ENCODE peak calls at places on chromosome 4, in six cellular contexts. N is heart left ventricle, C is ascending aorta, W is thoracic aorta, J is left lung, F is tibial artery. L is an unnamed sample.

GRCh38 chr4:185054257-185054656 is 36.0 kb downstream of the HELT start:
- DNase-seq in J (no peak), C (no peak), N (no peak), W (no peak), F (no peak), L (no peak)

GRCh38 chr4:144449623-144450022 is 196.3 kb upstream of the HHIP start:
- DNase-seq in F (peak; percentile 59), J (no peak), N (no peak), W (no peak), C (no peak), L (no peak)

GRCh38 chr4:2250003-2250763 is 8.3 kb upstream of the HAUS3 start:
- DNase-seq in F (peak; percentile 8), C (peak; percentile 4), W (no peak), J (no peak), N (peak; percentile 55), L (no peak)

GRCh38 chr4:95956094-95956493 is 116.2 kb downstream of the PDHA2 start:
- DNase-seq in W (no peak), F (no peak), J (no peak), C (no peak), N (no peak), L (no peak)

GRCh38 chr4:95360911-95361695 is 187.7 kb downstream of the UNC5C start:
- DNase-seq in C (no peak), F (no peak), N (no peak), J (no peak), W (no peak), L (no peak)

GRCh38 chr4:137463377-137464003 is 68.8 kb downstream of the PCDH18 start:
- DNase-seq in F (no peak), W (no peak), N (no peak), C (no peak), J (no peak), L (no peak)

GRCh38 chr4:8910100-8910821 is 38.6 kb upstream of the HMX1 start:
- DNase-seq in J (no peak), N (no peak), C (no peak), W (no peak), F (peak; percentile 12), L (peak; percentile 3)

GRCh38 chr4:111214371-111214770 is 591.5 kb upstream of the PITX2 start:
- DNase-seq in J (no peak), C (no peak), W (no peak), F (no peak), N (no peak), L (no peak)

GRCh38 chr4:15653864-15654391 is 1.2 kb downstream of the FBXL5 start:
- DNase-seq in W (no peak), F (no peak), C (no peak), N (no peak), J (no peak), L (no peak)

GRCh38 chr4:184383497-184384055 is 90.8 kb downstream of the IRF2 start:
- DNase-seq in C (no peak), F (peak; percentile 71), W (no peak), N (no peak), J (no peak), L (no peak)

GRCh38 chr4:141153751-141154510 is 20.7 kb upstream of the RNF150 start:
- DNase-seq in F (no peak), N (no peak), W (no peak), J (no peak), C (no peak), L (no peak)

GRCh38 chr4:84877051-84877833 is 89.2 kb downstream of the WDFY3 start:
- DNase-seq in W (no peak), C (no peak), N (no peak), J (no peak), F (no peak), L (no peak)

GRCh38 chr4:80173387-80173786 is 23.9 kb upstream of the PRDM8 start:
- DNase-seq in W (no peak), F (no peak), J (no peak), N (no peak), C (no peak), L (no peak)

GRCh38 chr4:23333946-23334878 is 555.6 kb downstream of the PPARGC1A start:
- DNase-seq in N (no peak), C (no peak), W (no peak), J (no peak), F (no peak), L (no peak)

GRCh38 chr4:1604706-1605205 is 79.4 kb downstream of the FAM53A start:
- DNase-seq in W (no peak), N (peak; percentile 52), C (no peak), F (no peak), J (no peak), L (peak; percentile 30)

GRCh38 chr4:170022211-170022610 is 4.0 kb downstream of the MFAP3L start:
- DNase-seq in J (no peak), N (no peak), W (no peak), F (no peak), C (no peak), L (no peak)

GRCh38 chr4:152936446-152937279 is 540 bp downstream of the FHDC1 start:
- DNase-seq in F (no peak), J (peak; percentile 36), W (no peak), N (peak; percentile 62), C (no peak), L (peak; percentile 85)

GRCh38 chr4:37879365-37879764 is 11.5 kb upstream of the TBC1D1 start:
- DNase-seq in F (no peak), J (no peak), N (no peak), C (no peak), W (no peak), L (no peak)

GRCh38 chr4:48340276-48340904 is 939 bp upstream of the SLAIN2 start:
- DNase-seq in W (no peak), J (no peak), F (no peak), N (no peak), C (no peak), L (no peak)

GRCh38 chr4:8201341-8201781 is 2.3 kb downstream of the SH3TC1 start:
- DNase-seq in J (no peak), F (no peak), W (no peak), N (no peak), C (no peak), L (no peak)

GRCh38 chr4:1039493-1040343 is 28.3 kb downstream of the FGFRL1 start:
- DNase-seq in F (peak; percentile 57), W (no peak), C (no peak), J (peak; percentile 65), N (no peak), L (peak; percentile 64)

GRCh38 chr4:119490335-119490734 is 138.3 kb downstream of the PDE5A start:
- DNase-seq in N (no peak), J (no peak), W (no peak), C (no peak), F (no peak), L (no peak)

GRCh38 chr4:140943887-140944515 is 187.8 kb upstream of the TBC1D9 start:
- DNase-seq in C (no peak), N (no peak), F (no peak), J (no peak), W (no peak), L (no peak)

GRCh38 chr4:122666527-122667245 is 45.8 kb upstream of the IL21 start:
- DNase-seq in W (no peak), N (no peak), F (no peak), C (no peak), J (no peak), L (no peak)

GRCh38 chr4:187139116-187139515 is 415.5 kb upstream of the FAT1 start:
- DNase-seq in N (no peak), C (no peak), J (no peak), W (no peak), F (no peak), L (no peak)

GRCh38 chr4:110850461-110851447 is 227.9 kb upstream of the PITX2 start:
- DNase-seq in J (no peak), C (no peak), N (no peak), F (no peak), W (no peak), L (no peak)

GRCh38 chr4:24583451-24584174 is 741 bp downstream of the DHX15 start:
- DNase-seq in N (peak; percentile 75), F (peak; percentile 48), J (peak; percentile 56), W (peak; percentile 32), C (peak; percentile 12), L (peak; percentile 48)

GRCh38 chr4:7773401-7774187 is 166.1 kb downstream of the AFAP1 start:
- DNase-seq in C (no peak), J (no peak), F (no peak), W (no peak), N (no peak), L (no peak)

GRCh38 chr4:7554885-7555284 is 120.2 kb upstream of the PSAPL1 start:
- DNase-seq in F (no peak), N (no peak), W (no peak), C (no peak), J (no peak), L (no peak)

DNA sequence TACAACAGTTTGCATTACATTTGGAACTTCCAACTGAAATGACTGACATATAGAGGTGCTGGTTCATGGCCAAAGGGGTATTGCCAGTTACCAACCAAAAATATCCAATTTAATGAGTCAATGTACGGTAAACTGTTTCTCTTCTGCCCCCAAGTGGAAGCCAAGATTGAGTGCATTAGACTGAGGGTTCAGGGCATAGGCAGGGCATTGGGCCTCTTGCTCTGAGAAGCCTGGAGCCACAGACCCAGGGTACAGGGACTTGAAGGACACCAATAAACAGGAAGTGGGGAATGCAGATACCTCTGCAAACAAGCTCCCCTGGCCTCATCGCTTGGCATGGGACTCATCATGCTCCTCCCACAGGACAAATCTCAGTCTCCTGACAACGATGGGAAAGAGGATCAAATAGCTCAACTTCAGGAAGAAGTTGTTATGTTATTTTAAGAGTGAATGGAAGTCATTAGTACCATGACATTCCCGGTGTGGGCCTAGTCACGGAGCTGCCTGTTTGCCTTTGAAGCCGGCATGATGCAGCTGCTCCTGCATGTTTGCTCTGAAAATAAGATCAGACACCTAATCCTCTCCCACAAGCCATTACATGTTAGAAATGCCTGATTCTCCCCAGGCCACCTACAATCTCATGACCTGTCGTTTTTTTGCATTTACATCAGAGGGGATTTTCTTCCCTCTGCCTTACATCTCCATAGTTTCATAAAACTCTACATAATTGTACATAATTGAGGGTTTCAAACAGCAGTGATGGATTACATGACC is 224.2 kb downstream of the RCHY1 start:
- DNase-seq in W (no peak), C (no peak), N (no peak), J (no peak), F (no peak), L (no peak)
- TF ChIP-seq CTCF in W (no peak), C (peak; percentile 36), N (no peak), J (peak; percentile 26), F (no peak), L (no peak)

DNA sequence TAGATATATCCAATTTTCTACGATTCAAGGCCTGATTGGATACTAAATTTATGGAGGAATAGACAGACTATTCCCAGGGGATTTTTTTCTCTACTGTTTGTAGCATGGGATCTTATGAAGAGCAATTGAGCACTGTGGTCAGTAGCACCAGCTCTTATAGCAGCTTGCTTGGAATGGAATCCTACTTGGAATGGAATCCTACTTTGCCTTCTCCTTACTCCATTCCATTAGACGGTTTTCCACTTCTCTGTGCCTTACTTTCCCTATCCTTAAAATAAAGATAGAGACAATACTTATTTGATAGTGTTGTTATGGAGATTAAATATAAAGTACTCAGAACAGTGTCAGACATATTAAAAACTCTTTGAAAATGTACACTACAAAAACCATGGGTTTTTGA is 133.5 kb downstream of the BTC start:
- DNase-seq in F (no peak), C (no peak), J (no peak), W (no peak), N (no peak), L (no peak)
- H3K4me1 ChIP-seq in F (peaks cover 10% of the 10 kb centered on the region), C (no peaks in the 10 kb centered on the region), J (peaks cover 20% of the 10 kb centered on the region), W (no peaks in the 10 kb centered on the region), N (no peaks in the 10 kb centered on the region), L (peaks cover 7% of the 10 kb centered on the region)

GRCh38 chr4:67713531-67714247 is 12.7 kb upstream of the UBA6 start:
- DNase-seq in C (no peak), N (no peak), W (no peak), F (no peak), J (no peak), L (no peak)
- H3K4me3 ChIP-seq in C (no peak overlapping the region), N (no peak overlapping the region), W (no peak overlapping the region), F (no peak overlapping the region), J (no peak overlapping the region), L (no peak overlapping the region)

GRCh38 chr4:64774626-64775025 is 365.4 kb upstream of the TECRL start:
- DNase-seq in W (no peak), F (no peak), J (no peak), C (no peak), N (no peak), L (no peak)
- TF ChIP-seq CTCF in W (no peak), F (no peak), J (no peak), C (no peak), N (no peak), L (no peak)

L was measured in pancreas.